ENCODE peak calls at places on chromosomes 16 and 17, in six cellular contexts. M is A549, B is endothelial cell of umbilical vein, P is K562, X is GM12878, Z is HepG2. V is an unnamed sample.

GRCh38 chr16:80948886-80949502 is 57.7 kb downstream of the CMC2 start:
- DNase-seq in M (no peak), B (peak), P (peak), X (no peak), Z (peak), V (peak)

GRCh38 chr16:57837305-57838125 is 35.2 kb upstream of the KIFC3 start:
- DNase-seq in M (no peak), B (no peak), P (no peak), X (no peak), Z (no peak), V (no peak)

GRCh38 chr17:28180449-28180848 is 138.0 kb downstream of the NLK start:
- DNase-seq in M (no peak), B (no peak), P (no peak), X (no peak), Z (no peak), V (no peak)

GRCh38 chr17:16926591-16927451 is 45.1 kb downstream of the TNFRSF13B start:
- DNase-seq in M (no peak), B (no peak), P (no peak), X (no peak), Z (no peak), V (no peak)

GRCh38 chr17:80204626-80205468 is 15.3 kb downstream of the SGSH start:
- DNase-seq in M (no peak), B (no peak), P (no peak), X (no peak), Z (no peak), V (no peak)

GRCh38 chr16:69311533-69312388 is 611 bp downstream of the VPS4A start:
- DNase-seq in M (peak), B (no peak), P (no peak), X (no peak), Z (peak), V (peak)

GRCh38 chr17:70655179-70655578 is 485.8 kb downstream of the KCNJ2 start:
- DNase-seq in M (no peak), B (no peak), P (no peak), X (no peak), Z (no peak), V (no peak)

GRCh38 chr17:63988741-63989621 is 9.2 kb upstream of the PRR29 start:
- DNase-seq in M (no peak), B (no peak), P (no peak), X (no peak), Z (no peak), V (no peak)

GRCh38 chr16:2298621-2299020 is 30.7 kb upstream of the RNPS1 start:
- DNase-seq in M (no peak), B (no peak), P (no peak), X (no peak), Z (no peak), V (no peak)

GRCh38 chr16:16196099-16196498 is 27.2 kb downstream of the ABCC6 start:
- DNase-seq in M (no peak), B (no peak), P (no peak), X (no peak), Z (no peak), V (no peak)

GRCh38 chr16:17766012-17766411 is 295.3 kb upstream of the XYLT1 start:
- DNase-seq in M (no peak), B (no peak), P (no peak), X (no peak), Z (no peak), V (no peak)

GRCh38 chr16:9092963-9093477 is 1.6 kb downstream of the HAPSTR1 start:
- DNase-seq in M (no peak), B (peak), P (no peak), X (no peak), Z (no peak), V (peak)

GRCh38 chr17:78879679-78880186 is 23.3 kb downstream of the CEP295NL start:
- DNase-seq in M (no peak), B (peak), P (peak), X (no peak), Z (no peak), V (no peak)

GRCh38 chr16:81429045-81429521 is 15.5 kb upstream of the CMIP start:
- DNase-seq in M (no peak), B (peak), P (no peak), X (no peak), Z (peak), V (peak)

GRCh38 chr16:82344157-82344556 is 174.1 kb upstream of the MPHOSPH6 start:
- DNase-seq in M (no peak), B (no peak), P (no peak), X (no peak), Z (peak), V (peak)

GRCh38 chr16:23334950-23335349 is 32.8 kb downstream of the SCNN1B start:
- DNase-seq in M (no peak), B (no peak), P (no peak), X (no peak), Z (no peak), V (no peak)

GRCh38 chr17:77873518-77874302 is 84.8 kb upstream of the TNRC6C start:
- DNase-seq in M (no peak), B (no peak), P (no peak), X (no peak), Z (no peak), V (no peak)

GRCh38 chr16:14003119-14003570 is 68.0 kb upstream of the MRTFB start:
- DNase-seq in M (no peak), B (peak), P (peak), X (no peak), Z (no peak), V (peak)

GRCh38 chr16:61419771-61420170 is 616.5 kb downstream of the CDH8 start:
- DNase-seq in M (no peak), B (no peak), P (no peak), X (no peak), Z (no peak), V (no peak)

GRCh38 chr16:87679593-87680271 is 77.4 kb downstream of the JPH3 start:
- DNase-seq in M (no peak), B (no peak), P (no peak), X (no peak), Z (no peak), V (no peak)

GRCh38 chr17:17494499-17495447 is 1.4 kb downstream of the RASD1 start:
- DNase-seq in M (no peak), B (peak), P (no peak), X (no peak), Z (no peak), V (no peak)

GRCh38 chr16:27235938-27236245 is 32.6 kb downstream of the KDM8 start:
- DNase-seq in M (no peak), B (no peak), P (no peak), X (no peak), Z (no peak), V (no peak)

GRCh38 chr17:8862213-8863056 is 5.0 kb downstream of the PIK3R6 start:
- DNase-seq in M (no peak), B (no peak), P (no peak), X (no peak), Z (no peak), V (no peak)

GRCh38 chr17:12282056-12282455 is 261.4 kb downstream of the MAP2K4 start:
- DNase-seq in M (peak), B (peak), P (no peak), X (no peak), Z (no peak), V (no peak)

GRCh38 chr17:32769846-32770245 is 107.1 kb downstream of the MYO1D start:
- DNase-seq in M (peak), B (no peak), P (no peak), X (no peak), Z (peak), V (no peak)

GRCh38 chr17:45318561-45319230 is 1.9 kb upstream of the MAP3K14 start:
- DNase-seq in M (peak), B (no peak), P (no peak), X (no peak), Z (no peak), V (no peak)

GRCh38 chr17:73308017-73308823 is 3.6 kb downstream of the CDC42EP4 start:
- DNase-seq in M (peak), B (peak), P (peak), X (no peak), Z (peak), V (peak)

GRCh38 chr17:80931421-80932265 is 60.0 kb upstream of the CHMP6 start:
- DNase-seq in M (no peak), B (no peak), P (no peak), X (no peak), Z (no peak), V (no peak)

GRCh38 chr17:30958187-30958586 is 12.7 kb upstream of the RNF135 start:
- DNase-seq in M (no peak), B (no peak), P (no peak), X (no peak), Z (no peak), V (peak)

GRCh38 chr17:46125831-46126230 is 67.4 kb downstream of the KANSL1 start:
- DNase-seq in M (no peak), B (no peak), P (no peak), X (no peak), Z (no peak), V (no peak)

GRCh38 chr17:34110315-34110714 is 144.8 kb upstream of the CCL2 start:
- DNase-seq in M (no peak), B (no peak), P (no peak), X (no peak), Z (no peak), V (no peak)
- TF ChIP-seq MAX in M (no peak), B (no peak), P (no peak), X (no peak), Z (no peak), V (no peak)

DNA sequence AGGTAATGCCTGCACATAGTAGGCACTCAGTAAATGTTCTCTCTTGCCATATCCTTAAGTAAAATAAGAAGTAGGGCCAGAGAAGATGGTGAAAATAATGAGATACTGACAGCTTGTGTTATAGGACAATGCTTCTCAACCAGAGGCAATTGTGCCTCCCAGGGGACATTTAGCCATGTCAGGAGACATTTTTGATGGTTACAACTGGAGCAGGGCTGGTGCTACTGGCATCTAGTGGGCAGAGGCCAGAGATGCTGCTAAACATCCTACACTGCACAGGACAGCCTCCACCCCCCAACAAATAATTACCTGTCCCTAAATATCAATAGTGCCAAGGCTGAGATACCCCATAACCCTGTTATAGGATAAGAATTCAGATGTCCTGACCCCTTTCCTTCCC is 1.7 kb downstream of the RAD51D start:
- DNase-seq in M (no peak), B (no peak), P (no peak), X (peak), Z (peak), V (peak)
- TF ChIP-seq MYC in M (no peak), B (no peak), P (no peak), X (no peak), Z (no peak), V (no peak)

DNA sequence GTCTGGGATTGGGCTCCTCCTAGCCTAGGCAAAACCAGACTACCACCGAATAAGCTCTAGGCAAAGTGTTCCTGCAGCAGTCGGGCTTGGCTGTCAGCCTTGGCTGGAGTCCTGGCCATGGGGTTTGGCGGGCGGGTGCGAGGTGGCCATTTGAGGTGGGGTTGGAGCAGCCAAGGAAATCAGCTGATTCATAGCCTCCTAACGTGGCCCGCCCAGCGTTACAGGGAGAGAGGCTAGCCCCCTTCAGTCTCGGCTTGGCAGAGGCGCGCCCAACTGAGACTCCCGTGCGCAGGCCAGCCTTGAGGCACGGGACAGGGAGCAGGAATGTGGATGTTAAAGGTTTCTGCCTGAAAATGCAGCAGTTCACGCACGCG is 1.9 kb downstream of the PMP22 start:
- DNase-seq in M (peak), B (peak), P (no peak), X (no peak), Z (no peak), V (no peak)
- TF ChIP-seq CTCF in M (no peak), B (no peak), P (no peak), X (no peak), Z (no peak), V (no peak)

DNA sequence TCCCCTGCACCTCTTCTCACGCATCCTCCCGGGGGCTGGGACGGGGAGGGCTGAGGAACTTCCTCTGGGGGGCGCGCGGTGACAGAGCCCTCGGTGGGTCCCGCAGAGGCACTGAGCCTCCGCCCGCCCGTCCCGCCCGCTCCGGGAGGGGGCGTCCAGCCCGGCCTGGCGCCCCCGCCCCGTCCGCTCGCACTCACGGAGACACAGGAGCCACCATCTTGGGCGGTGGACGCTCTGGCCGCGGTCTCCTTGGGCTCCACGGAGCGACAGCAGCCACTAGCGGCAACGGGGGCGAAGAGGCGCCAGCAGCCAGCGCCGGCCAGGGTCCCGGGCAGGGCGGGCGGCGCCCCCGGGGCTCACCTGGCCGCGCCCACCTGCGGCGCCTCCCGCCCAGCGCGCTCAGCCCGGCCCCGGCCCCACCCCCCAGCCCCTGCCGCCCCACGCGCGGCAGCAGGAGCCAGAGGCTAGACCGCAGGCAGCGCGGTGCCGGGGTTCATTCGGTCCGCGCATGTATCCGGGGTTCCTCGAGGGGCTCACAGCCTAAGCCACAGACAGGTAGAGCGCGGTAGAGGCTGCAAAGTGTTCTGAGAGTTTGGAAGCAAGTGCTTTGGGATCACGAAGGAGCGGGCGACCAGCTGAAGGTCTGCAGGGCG is at the start of gene C17orf113:
- DNase-seq in M (peak), B (peak), P (peak), X (no peak), Z (peak), V (peak)
- TF ChIP-seq MAX in M (peak), B (no peak), P (no peak), X (no peak), Z (peak), V (no peak)

DNA sequence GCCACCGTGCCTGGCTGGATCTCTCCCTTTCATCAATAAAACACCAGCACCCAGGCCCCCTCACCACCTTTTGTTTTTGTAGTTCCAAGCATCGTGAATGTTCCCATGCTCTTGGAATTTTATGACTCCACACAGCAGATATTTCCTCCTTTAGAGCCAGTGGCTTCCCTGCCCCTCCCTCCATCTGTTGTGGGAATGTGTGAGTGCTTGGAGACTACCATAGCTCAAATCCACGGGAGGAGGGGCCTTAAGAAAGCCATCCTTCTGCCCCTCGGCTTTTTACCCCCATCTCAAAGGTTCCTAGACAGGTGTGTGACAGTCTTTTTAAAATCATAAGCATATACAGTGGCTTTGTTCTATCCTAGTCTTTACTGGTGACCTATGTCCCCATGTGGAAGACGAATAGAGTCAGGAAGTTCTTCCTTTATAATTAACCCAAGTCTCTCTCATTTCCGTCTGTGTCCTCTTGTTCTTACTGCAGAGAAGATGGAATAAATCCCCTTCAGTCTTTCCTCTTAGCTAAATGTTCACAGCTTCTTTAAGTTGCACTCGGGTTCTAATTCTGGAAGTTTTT is 47.3 kb downstream of the YPEL2 start:
- DNase-seq in M (no peak), B (peak), P (no peak), X (no peak), Z (no peak), V (no peak)
- TF ChIP-seq MYC in M (no peak), B (no peak), P (no peak), X (no peak), Z (no peak), V (no peak)

DNA sequence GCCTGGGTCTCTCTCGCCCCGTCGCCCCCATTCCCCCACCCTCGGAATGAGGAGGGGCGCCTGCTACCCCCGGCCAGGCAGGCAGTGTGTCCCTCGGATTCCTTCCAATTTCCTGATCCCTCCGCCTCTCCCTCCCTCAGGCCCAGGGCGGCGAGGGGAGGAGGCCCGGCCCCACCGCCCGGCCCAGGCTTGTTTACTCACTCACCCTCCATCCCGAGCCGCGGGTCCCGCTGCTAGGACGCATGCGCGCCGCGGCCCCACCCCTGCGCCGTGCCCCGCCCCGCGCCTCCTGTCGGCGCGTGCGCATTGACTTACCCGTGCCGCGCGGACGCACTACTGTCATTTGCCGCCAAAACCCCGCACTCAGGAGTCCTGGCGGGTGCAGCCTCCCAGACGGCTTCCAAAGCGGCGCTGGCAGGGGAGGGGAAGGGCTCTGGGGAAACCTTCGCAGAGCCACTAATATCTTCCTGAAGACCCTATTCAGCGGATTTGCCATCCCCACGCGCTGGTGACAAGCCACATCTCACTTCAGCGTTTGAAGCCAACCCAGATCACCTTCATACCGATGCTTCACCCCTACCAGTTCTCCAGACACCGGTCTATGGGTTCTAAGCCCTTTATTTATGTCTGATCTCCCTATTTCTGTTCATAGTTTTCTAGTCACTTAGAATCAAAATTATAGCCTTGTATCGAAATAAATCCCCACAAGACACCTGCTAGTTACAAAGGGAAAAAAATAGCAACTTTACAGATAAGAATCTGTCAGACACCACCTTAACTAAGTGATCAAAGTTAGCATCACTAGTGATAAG is at the start of gene EZH1:
- DNase-seq in M (peak), B (peak), P (peak), X (peak), Z (peak), V (peak)
- TF ChIP-seq CTCF in M (no peak), B (no peak), P (no peak), X (no peak), Z (no peak), V (no peak)

GRCh38 chr17:62650587-62650986 is 23.1 kb downstream of the MRC2 start:
- DNase-seq in M (no peak), B (no peak), P (no peak), X (no peak), Z (no peak), V (peak)

GRCh38 chr17:62653002-62653830 is 25.7 kb downstream of the MRC2 start:
- DNase-seq in M (peak), B (peak), P (peak), X (peak), Z (no peak), V (peak)

GRCh38 chr17:62649570-62649969 is 22.1 kb downstream of the MRC2 start:
- DNase-seq in M (no peak), B (no peak), P (no peak), X (no peak), Z (no peak), V (no peak)

GRCh38 chr17:62653831-62654829 is 26.7 kb downstream of the MRC2 start:
- DNase-seq in M (no peak), B (no peak), P (peak), X (no peak), Z (no peak), V (peak)

GRCh38 chr17:62652251-62653001 is 25.0 kb downstream of the MRC2 start:
- DNase-seq in M (peak), B (peak), P (no peak), X (no peak), Z (no peak), V (peak)
- TF ChIP-seq MAX in M (no peak), B (no peak), P (no peak), X (no peak), Z (no peak), V (peak)

GRCh38 chr16:3461120-3461519 is 17.6 kb downstream of the NAA60 start:
- DNase-seq in M (no peak), B (no peak), P (no peak), X (no peak), Z (no peak), V (peak)
- TF ChIP-seq MYC in M (no peak), B (no peak), P (no peak), X (no peak), Z (no peak), V (no peak)

DNA sequence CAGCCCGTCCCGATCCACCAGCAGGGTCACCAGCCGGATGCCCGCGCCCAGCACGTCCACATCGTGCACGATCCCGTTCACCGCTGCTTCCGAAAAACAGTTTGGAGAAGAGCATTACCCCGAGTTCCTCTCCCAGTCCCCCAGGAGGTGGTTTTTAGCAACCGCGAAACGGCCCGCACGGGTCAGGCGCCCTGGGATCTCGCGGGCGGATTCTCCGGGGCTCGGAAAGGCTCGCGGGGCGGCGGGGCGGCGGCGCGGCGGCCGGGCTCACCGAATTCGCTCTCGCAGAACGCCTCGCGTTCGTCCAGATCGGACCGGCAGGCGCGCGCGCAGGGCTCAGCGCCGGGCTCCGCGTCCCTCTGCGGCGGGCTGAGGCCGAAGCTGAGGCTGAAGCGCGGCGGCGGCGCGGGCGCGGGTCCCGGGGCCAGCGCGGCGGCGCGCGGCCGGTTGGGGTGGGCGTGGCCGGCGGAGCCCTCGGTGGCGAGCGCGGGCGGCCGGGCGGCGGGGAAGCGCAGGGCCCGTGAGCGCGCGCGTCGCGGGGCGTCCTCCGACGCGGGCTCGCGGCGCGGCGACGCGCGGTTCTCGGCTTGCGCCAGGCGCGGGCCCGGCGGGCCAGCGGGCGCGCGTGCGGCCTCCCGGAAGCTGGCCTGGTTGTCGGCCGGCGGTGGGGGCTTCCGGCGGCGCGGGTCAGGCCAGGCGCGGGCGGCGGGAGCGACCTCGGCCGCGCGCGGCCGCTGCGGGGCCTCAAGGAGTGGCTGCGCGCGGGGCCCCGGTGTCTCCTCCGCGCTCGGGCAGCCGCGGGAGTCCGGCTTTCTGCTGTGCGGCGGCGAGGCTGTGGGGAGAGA is 2.9 kb downstream of the C17orf58 start:
- DNase-seq in M (peak), B (peak), P (peak), X (no peak), Z (peak), V (peak)
- TF ChIP-seq CTCF in M (no peak), B (no peak), P (no peak), X (no peak), Z (peak), V (no peak)